ENCODE peak calls at places on chromosomes 11 and 22, in four cellular contexts. U is pancreas, S is GM12865, X is fibroblast of the aortic adventitia. C is an unnamed sample.

GRCh38 chr11:325796-326591 is 5.3 kb upstream of the IFITM3 start:
- DNase-seq in X (no peak), S (no peak), U (no peak), C (no peak)

GRCh38 chr22:44929348-44930015 is 80.3 kb downstream of the PHF21B start:
- DNase-seq in U (peak; percentile 29), X (no peak), S (no peak), C (no peak)

GRCh38 chr22:24450600-24450999 is 23.2 kb downstream of the ADORA2A start:
- DNase-seq in X (no peak), U (no peak), S (no peak), C (no peak)

GRCh38 chr22:24977370-24978230 is 25.1 kb downstream of the KIAA1671 start:
- DNase-seq in S (no peak), X (peak; percentile 38), U (no peak), C (no peak)

GRCh38 chr11:87180743-87181142 is 143.0 kb downstream of the TMEM135 start:
- DNase-seq in U (no peak), S (no peak), X (peak; percentile 69), C (peak; percentile 16)

GRCh38 chr22:37117092-37117491 is 7.6 kb upstream of the TMPRSS6 start:
- DNase-seq in U (no peak), X (no peak), S (no peak), C (no peak)

GRCh38 chr11:72395993-72396392 is 38.3 kb downstream of the CLPB start:
- DNase-seq in S (no peak), X (peak; percentile 12), U (no peak), C (no peak)

GRCh38 chr11:120688166-120688565 is 176.6 kb downstream of the GRIK4 start:
- DNase-seq in U (no peak), X (no peak), S (no peak), C (no peak)

GRCh38 chr22:46025973-46026906 is 49.3 kb upstream of the WNT7B start:
- DNase-seq in U (peak; percentile 58), S (no peak), X (no peak), C (no peak)

GRCh38 chr11:118652681-118653181 is 26.7 kb downstream of the TREH start:
- DNase-seq in X (no peak), S (no peak), U (no peak), C (no peak)

GRCh38 chr11:88666364-88666763 is 328.8 kb upstream of the CTSC start:
- DNase-seq in U (no peak), S (no peak), X (no peak), C (no peak)

GRCh38 chr11:9530901-9531625 is 42.4 kb upstream of the WEE1 start:
- DNase-seq in X (no peak), U (no peak), S (no peak), C (no peak)

GRCh38 chr22:47549741-47550340 is 787.4 kb downstream of the TBC1D22A start:
- DNase-seq in S (no peak), U (no peak), X (no peak), C (no peak)

GRCh38 chr11:12811861-12812260 is 137.6 kb downstream of the TEAD1 start:
- DNase-seq in X (no peak), S (peak; percentile 71), U (no peak), C (no peak)

GRCh38 chr22:29302402-29302680 is 4.1 kb upstream of the GAS2L1 start:
- DNase-seq in S (no peak), U (no peak), X (no peak), C (no peak)

GRCh38 chr11:117851852-117852251 is 24.6 kb downstream of the FXYD6 start:
- DNase-seq in S (no peak), U (no peak), X (no peak), C (no peak)

GRCh38 chr22:24338701-24339451 is 68.2 kb downstream of the SPECC1L start:
- DNase-seq in U (no peak), S (no peak), X (peak; percentile 31), C (peak; percentile 18)

GRCh38 chr22:25364736-25365241 is 145.3 kb downstream of the CRYBB2 start:
- DNase-seq in S (no peak), X (no peak), U (peak; percentile 54), C (no peak)

GRCh38 chr11:71139516-71140205 is 112.7 kb downstream of the SHANK2 start:
- DNase-seq in X (peak; percentile 19), U (peak; percentile 94), S (no peak), C (peak; percentile 21)

GRCh38 chr11:12289667-12290476 is 87.5 kb upstream of the PARVA start:
- DNase-seq in S (peak; percentile 51), U (no peak), X (no peak), C (no peak)

DNA sequence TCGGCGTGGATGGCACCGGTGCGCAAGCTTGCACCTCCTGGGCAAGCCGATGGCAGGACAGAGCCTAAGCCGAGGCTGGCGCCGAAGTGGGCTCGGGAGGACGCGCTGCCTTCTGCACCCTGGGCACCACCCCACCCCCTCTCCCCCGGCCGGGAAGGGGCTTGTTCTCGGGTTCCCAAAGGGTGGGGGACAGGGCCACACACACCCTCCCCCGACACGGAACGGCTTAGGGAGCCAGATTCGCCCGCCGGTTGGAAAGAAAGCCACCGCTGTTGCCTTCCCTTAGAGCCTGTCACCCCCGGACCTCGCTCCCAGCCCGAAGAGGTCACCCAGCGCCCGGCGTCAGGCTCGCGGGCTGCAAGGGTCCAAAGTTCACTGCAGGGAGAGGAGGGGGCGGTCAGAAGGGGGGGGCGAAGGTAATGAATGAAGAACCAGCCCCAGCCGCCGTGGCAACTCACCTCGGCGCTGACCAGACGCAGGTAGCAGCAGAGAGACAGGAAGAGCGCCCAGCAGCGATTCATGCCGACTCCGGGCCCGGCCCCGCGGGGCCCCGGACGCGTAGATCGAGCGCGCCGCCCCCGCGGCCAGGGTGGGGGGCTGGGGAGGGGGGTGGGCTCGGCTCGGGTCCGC is 1.2 kb downstream of the PDGFB start:
- DNase-seq in X (no peak), U (peak; percentile 87), S (no peak), C (no peak)
- H3K4me3 ChIP-seq in X (no peak overlapping the region), U (peak overlapping the region; percentile 71), S (peak overlapping the region; percentile 4), C (no peak overlapping the region)

GRCh38 chr11:65354265-65355012 is at the start of gene TIGD3:
- DNase-seq in S (peak; percentile 97), U (peak; percentile 99), X (peak; percentile 88), C (peak; percentile 98)
- TF ChIP-seq CTCF in S (no peak), U (no peak), X (peak; percentile 3), C (no peak)

DNA sequence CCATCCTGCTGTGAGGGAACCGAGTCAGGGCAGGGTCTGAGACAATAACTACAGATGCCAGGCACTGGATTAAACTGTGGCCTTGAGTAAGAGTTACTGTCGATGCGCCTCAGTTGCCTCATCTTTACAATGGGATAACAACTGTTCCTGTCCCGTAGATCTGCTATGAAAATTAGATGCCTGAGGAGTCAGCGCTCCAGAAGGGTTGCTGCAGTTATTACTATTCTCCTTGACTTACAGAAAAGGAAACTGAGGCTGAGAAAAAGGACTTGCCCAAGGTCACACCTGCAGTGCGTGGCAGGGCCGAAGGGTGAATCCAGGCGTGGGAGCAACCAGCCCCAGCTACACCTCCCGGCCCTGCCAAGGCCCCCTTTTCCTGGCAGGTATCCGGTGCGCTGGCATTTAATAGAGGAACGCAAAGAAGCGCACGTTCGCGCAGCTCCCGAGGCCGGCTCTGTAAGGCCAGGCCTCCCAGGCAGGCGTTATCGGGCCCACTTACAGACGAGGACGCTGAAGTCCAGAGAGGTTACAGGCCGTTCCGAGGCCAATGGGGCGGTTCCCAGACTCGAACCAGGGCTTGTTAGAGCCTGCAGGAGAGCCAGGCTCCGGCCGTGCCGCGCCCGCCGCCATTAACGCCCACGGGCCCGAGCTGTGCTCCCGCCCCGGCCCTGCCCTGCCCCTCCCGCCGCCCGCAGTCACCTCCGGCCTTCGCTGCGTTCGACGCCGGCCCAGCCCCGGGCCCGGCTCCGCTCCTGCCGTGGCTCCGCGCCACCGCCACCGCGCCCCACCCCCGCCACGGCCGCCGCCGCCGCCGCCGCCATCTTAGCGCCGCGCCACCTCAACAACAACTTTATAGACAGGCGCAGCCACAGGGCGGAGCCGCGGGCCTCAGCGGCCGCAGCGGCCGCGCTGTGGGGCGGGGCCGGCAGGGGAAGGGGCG is at the start of gene C11orf68:
- DNase-seq in S (peak; percentile 57), U (no peak), X (no peak), C (no peak)
- H3K4me3 ChIP-seq in S (peak within 1 kb of the TSS; percentile 92), U (peak within 1 kb of the TSS; percentile 95), X (peak within 1 kb of the TSS; percentile 92), C (peak within 1 kb of the TSS; percentile 87)

DNA sequence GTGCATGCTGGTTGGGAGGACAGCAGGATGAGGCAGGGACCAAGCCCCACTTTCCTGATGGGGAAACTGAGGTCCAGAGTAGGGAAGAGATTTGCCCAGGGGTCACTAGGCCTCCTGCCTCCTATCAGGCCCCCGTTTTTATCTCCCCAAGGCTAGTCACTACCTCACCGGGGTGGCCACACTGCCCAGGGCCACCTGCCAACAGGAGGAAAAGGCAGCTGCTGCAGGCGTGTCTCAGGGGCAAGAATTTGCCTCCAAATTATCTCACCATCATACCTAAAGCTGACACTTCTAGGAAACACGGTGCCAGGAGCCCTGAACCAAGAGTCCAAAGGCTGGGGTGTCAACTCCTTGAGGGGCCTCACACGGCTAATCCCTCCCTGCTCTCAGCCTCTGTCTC is 59.7 kb downstream of the MYO7A start:
- DNase-seq in X (no peak), S (no peak), U (peak; percentile 21), C (no peak)
- TF ChIP-seq CTCF in X (no peak), S (no peak), U (no peak), C (no peak)

C was measured in foreskin fibroblast.